ENCODE peak calls at places on chromosomes 12 and 14, in six cellular contexts. U, B, L, D, N and I are unnamed samples.

GRCh38 chr12:58252914-58253313 is 311.5 kb downstream of the ATP23 start:
- DNase-seq in U (no peak), B (no peak), L (no peak), D (no peak), N (no peak), I (no peak)

GRCh38 chr14:65226824-65227604 is 124.7 kb upstream of the MAX start:
- DNase-seq in U (peak), B (peak), L (no peak), D (no peak), N (no peak), I (no peak)

GRCh38 chr14:105861985-105862465 is 335.6 kb downstream of the TMEM121 start:
- DNase-seq in U (no peak), B (no peak), L (no peak), D (peak), N (peak), I (no peak)

GRCh38 chr14:35400707-35401421 is 3.7 kb downstream of the NFKBIA start:
- DNase-seq in U (peak), B (no peak), L (no peak), D (peak), N (no peak), I (peak)

GRCh38 chr12:19740472-19741131 is 301.3 kb downstream of the AEBP2 start:
- DNase-seq in U (no peak), B (no peak), L (no peak), D (peak), N (no peak), I (no peak)

GRCh38 chr12:79557690-79558315 is 133.0 kb downstream of the PAWR start:
- DNase-seq in U (no peak), B (no peak), L (no peak), D (no peak), N (no peak), I (no peak)

GRCh38 chr12:93714382-93714781 is 37.2 kb downstream of the CRADD start:
- DNase-seq in U (no peak), B (peak), L (no peak), D (no peak), N (no peak), I (no peak)

GRCh38 chr12:71958457-71958856 is 19.8 kb downstream of the TPH2 start:
- DNase-seq in U (no peak), B (no peak), L (no peak), D (no peak), N (no peak), I (no peak)

GRCh38 chr14:105089746-105090492 is 24.7 kb upstream of the GPR132 start:
- DNase-seq in U (no peak), B (peak), L (no peak), D (no peak), N (no peak), I (no peak)

GRCh38 chr12:111435661-111436201 is 30.0 kb downstream of the SH2B3 start:
- DNase-seq in U (no peak), B (no peak), L (no peak), D (peak), N (no peak), I (no peak)

GRCh38 chr12:51318846-51319570 is 5.0 kb downstream of the BIN2 start:
- DNase-seq in U (no peak), B (no peak), L (no peak), D (peak), N (peak), I (no peak)

GRCh38 chr12:109885616-109886015 is 5.3 kb upstream of the GLTP start:
- DNase-seq in U (no peak), B (peak), L (no peak), D (no peak), N (no peak), I (no peak)

GRCh38 chr12:21248679-21249078 is 86.0 kb downstream of the SLCO1A2 start:
- DNase-seq in U (no peak), B (peak), L (no peak), D (peak), N (no peak), I (peak)

GRCh38 chr12:103495158-103495782 is 498 bp downstream of the C12orf42 start:
- DNase-seq in U (no peak), B (peak), L (peak), D (no peak), N (no peak), I (no peak)

GRCh38 chr12:47775100-47775911 is 2.3 kb downstream of the SLC48A1 start:
- DNase-seq in U (no peak), B (peak), L (peak), D (peak), N (no peak), I (no peak)

GRCh38 chr14:104370256-104370870 is 209.2 kb upstream of the C14orf180 start:
- DNase-seq in U (peak), B (peak), L (no peak), D (peak), N (no peak), I (peak)

DNA sequence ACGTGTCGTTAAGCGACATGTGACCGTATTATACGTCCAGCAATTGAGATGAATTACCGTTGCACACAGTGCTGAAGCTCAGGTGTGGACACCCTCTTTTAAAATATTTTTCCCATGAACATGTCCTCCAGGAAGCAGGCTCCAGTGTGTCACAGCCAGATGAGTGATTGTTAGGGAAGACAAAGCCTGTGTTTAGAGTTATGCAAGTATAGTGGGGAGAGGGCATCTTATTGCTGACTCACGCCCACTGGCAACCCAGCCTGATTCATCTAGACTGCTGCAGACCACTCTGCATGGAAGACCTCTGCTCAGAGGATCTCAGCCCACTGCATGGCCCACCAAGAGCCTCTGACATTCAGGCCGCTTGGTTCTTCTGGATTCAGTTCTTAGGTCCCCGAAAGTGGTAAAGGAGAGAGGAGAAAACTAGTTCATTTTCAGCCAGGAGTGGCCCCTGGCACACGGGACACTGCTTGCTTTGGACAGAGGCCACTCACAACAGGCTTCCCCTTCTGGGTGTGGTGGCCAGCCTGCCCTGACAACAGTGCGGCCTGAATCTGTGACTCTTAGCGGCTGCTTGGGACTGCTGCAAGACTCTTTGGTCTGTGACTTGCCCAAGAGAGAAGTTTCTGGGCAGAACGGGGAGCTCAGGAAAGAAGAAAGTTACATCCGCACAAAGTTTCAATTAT is 266.3 kb downstream of the ZFP36L1 start:
- DNase-seq in U (no peak), B (peak), L (no peak), D (peak), N (no peak), I (peak)
- TF ChIP-seq MYC in U (no peak), B (no peak), L (no peak), D (no peak), N (no peak), I (no peak)

GRCh38 chr12:132662901-132663755 is 24.0 kb downstream of the POLE start:
- DNase-seq in U (no peak), B (no peak), L (no peak), D (no peak), N (no peak), I (no peak)

GRCh38 chr12:132665794-132666193 is 21.3 kb downstream of the POLE start:
- DNase-seq in U (no peak), B (no peak), L (no peak), D (no peak), N (no peak), I (no peak)

GRCh38 chr12:132664206-132665148 is 22.7 kb downstream of the POLE start:
- DNase-seq in U (no peak), B (no peak), L (no peak), D (no peak), N (no peak), I (no peak)

GRCh38 chr12:132661972-132662371 is 25.2 kb downstream of the POLE start:
- DNase-seq in U (no peak), B (no peak), L (no peak), D (no peak), N (no peak), I (no peak)

DNA sequence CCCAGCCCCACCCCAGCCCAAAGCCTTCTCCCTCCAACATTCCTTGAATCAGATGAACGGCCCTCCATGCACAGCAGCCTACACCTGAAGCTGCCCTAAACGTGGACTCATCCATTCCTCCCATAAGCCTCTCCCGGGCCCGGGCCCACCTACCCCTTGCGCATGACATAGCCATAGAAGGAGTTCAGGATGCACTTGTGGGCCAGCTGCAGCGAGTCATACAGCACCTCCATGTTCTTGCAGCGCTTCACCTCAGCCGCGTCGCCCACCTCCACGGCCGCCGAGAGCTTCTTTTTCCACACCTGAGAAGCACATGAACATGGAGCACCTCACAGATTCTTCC is 22.0 kb downstream of the POLE start:
- DNase-seq in U (no peak), B (no peak), L (no peak), D (no peak), N (no peak), I (no peak)
- TF ChIP-seq MYC in U (no peak), B (no peak), L (no peak), D (no peak), N (no peak), I (no peak)

DNA sequence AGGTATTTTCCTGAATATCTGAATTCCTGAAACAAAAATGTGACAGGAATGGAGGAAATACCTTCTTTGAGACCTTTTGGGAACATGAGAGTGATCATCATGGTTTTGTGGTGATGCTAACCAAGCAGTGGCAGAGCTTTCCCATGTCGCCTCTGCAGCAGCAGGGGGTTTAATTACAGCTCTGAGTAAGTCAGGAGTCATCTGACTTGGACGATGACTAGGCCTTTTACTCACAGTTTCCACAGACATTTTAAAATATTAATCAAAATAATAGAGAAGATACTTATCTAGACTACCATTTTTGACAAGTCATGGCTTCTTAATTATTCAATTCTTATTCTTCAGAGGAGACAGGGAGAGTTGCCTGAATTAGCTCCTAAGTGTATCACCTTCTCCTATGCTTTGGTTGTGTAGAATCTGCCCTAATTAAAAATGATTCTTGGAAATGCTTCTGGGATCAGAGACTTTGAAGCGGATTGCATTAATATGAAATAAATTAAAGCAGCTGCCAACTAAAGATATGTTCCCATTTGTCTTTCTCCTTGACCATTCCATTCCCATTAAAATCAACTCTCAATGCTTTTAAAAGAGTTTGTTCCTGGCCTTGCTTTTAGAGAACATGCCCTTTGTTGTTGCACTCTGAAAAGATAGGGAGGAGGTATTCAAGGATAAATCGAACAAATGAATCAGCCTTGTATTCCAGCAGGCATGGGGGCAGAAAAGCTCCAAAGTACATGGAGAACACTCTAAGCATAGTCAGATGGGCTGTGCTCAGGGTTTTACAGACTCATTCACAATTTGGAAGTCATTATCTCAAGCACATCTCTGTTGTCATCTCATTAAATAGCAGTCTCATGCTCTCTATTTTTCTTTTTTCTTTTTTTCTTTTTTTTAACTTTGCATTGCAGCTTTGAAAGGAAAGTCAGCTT is 7.7 kb upstream of the IFNG-AS1 start:
- DNase-seq in U (no peak), B (peak), L (no peak), D (peak), N (no peak), I (no peak)
- TF ChIP-seq MYC in U (no peak), B (no peak), L (no peak), D (no peak), N (no peak), I (no peak)

GRCh38 chr14:100115236-100115635 is 44.2 kb downstream of the DEGS2 start:
- DNase-seq in U (no peak), B (no peak), L (no peak), D (no peak), N (no peak), I (no peak)
- TF ChIP-seq MYC in U (no peak), B (no peak), L (no peak), D (no peak), N (no peak), I (no peak)

DNA sequence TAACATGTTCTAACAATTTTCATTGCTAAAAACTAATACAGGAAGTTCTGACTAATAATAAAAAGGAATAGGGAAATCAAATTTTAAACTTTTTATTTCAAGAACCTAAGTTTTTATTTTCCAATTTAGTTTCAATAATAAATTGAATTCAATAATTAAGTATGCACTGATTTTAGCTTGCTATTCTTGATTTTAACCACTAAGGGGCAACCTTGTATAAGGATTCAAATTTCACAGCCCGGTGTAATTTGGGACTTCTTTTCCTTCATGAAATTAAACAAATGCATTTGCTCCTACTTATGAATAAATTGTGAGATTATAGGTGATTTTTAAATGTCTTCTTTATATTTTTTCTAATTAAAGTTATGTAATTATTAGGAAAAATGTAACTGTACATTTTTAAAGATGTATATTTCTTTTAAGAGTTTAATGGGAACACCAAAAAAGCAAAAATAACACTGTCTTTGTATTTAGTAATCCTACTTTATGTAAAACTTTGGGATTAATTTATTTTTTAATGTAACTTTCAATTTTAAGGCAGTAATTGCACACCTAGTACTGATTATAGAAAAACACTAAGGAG is 241.4 kb upstream of the PDZRN4 start:
- DNase-seq in U (peak), B (peak), L (peak), D (peak), N (no peak), I (peak)
- TF ChIP-seq MYC in U (no peak), B (no peak), L (no peak), D (no peak), N (no peak), I (no peak)

GRCh38 chr14:90759370-90760054 is 56.7 kb downstream of the TTC7B start:
- DNase-seq in U (no peak), B (no peak), L (no peak), D (peak), N (no peak), I (no peak)
- TF ChIP-seq MYC in U (no peak), B (no peak), L (no peak), D (no peak), N (no peak), I (no peak)

DNA sequence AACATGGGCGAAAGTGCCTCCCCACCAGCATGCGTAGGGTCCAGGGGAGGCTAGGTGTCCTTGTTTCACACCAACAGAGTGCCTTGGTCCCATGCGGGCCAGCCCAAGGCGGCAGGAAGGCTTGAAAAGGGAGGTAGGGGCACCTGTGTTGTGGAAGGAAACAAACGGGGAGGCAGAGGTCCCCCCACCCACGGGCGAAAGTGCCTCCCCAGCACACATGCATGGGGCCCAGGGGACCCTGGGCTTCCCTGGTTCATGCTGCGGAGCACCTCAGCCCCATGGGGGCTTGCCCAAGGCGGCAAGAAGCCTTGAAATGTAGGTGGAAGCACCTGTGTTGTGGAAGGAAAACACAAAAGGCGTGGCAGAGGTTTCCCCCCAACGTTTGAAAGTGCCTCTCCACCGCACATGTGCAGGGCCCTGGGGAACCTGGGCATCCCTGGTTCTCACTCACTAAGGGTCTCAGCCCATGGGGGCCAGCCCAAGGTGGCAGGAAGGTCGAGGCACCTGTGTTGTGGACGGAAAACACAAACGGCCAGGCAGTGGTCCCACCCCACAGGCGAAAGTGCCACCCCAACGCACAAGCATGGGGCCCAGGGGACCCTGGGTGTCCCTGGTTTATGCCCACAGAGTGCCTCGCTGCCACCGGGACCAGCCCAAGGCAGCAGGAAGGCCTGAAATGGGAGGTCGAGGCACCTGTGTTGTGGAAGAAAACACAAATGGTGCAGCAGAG is 374.7 kb downstream of the ALG10 start:
- DNase-seq in U (no peak), B (no peak), L (peak), D (no peak), N (no peak), I (no peak)
- TF ChIP-seq MYC in U (no peak), B (no peak), L (no peak), D (no peak), N (no peak), I (no peak)